ENCODE peak calls at places on chromosome X, in six cellular contexts. One of them, this sample, is unnamed.

GRCh38 chrX:106948641-106949040 is 28.4 kb downstream of the CLDN2 start:
- DNase-seq in sigmoid colon: no peak
- DNase-seq in body of pancreas: no peak
- DNase-seq in PC-3: peak; percentile 86
- DNase-seq in left lung: no peak
- DNase-seq in aorta: no peak
- DNase-seq in this sample: no peak

GRCh38 chrX:16612257-16612987 is 37.5 kb upstream of the S100G start:
- DNase-seq in sigmoid colon: no peak
- DNase-seq in body of pancreas: no peak
- DNase-seq in PC-3: no peak
- DNase-seq in left lung: no peak
- DNase-seq in aorta: no peak
- DNase-seq in this sample: no peak

GRCh38 chrX:110383414-110383813 is 24.8 kb downstream of the RTL9 start:
- DNase-seq in sigmoid colon: no peak
- DNase-seq in body of pancreas: no peak
- DNase-seq in PC-3: peak; percentile 42
- DNase-seq in left lung: no peak
- DNase-seq in aorta: no peak
- DNase-seq in this sample: no peak

GRCh38 chrX:123450217-123450616 is 266.1 kb downstream of the GRIA3 start:
- DNase-seq in sigmoid colon: no peak
- DNase-seq in body of pancreas: no peak
- DNase-seq in PC-3: peak; percentile 50
- DNase-seq in left lung: no peak
- DNase-seq in aorta: no peak
- DNase-seq in this sample: no peak

GRCh38 chrX:96432647-96433046 is 252.0 kb upstream of the DIAPH2 start:
- DNase-seq in sigmoid colon: no peak
- DNase-seq in body of pancreas: no peak
- DNase-seq in PC-3: no peak
- DNase-seq in left lung: no peak
- DNase-seq in aorta: no peak
- DNase-seq in this sample: no peak

GRCh38 chrX:69158166-69159040 is 6.8 kb downstream of the PJA1 start:
- DNase-seq in sigmoid colon: peak; percentile 85
- DNase-seq in body of pancreas: peak; percentile 86
- DNase-seq in PC-3: peak; percentile 73
- DNase-seq in left lung: no peak
- DNase-seq in aorta: no peak
- DNase-seq in this sample: peak; percentile 17

GRCh38 chrX:7190157-7190556 is 42.2 kb upstream of the PUDP start:
- DNase-seq in sigmoid colon: no peak
- DNase-seq in body of pancreas: no peak
- DNase-seq in PC-3: peak; percentile 6
- DNase-seq in left lung: no peak
- DNase-seq in aorta: no peak
- DNase-seq in this sample: no peak

GRCh38 chrX:101230636-101231035 is 11.1 kb downstream of the DRP2 start:
- DNase-seq in sigmoid colon: no peak
- DNase-seq in body of pancreas: no peak
- DNase-seq in PC-3: peak; percentile 17
- DNase-seq in left lung: no peak
- DNase-seq in aorta: no peak
- DNase-seq in this sample: no peak

GRCh38 chrX:68409154-68409553 is 24.1 kb downstream of the OPHN1 start:
- DNase-seq in sigmoid colon: no peak
- DNase-seq in body of pancreas: no peak
- DNase-seq in PC-3: no peak
- DNase-seq in left lung: no peak
- DNase-seq in aorta: no peak
- DNase-seq in this sample: no peak

GRCh38 chrX:2967998-2968909 is 38.1 kb upstream of the ARSH start:
- DNase-seq in sigmoid colon: no peak
- DNase-seq in body of pancreas: peak; percentile 20
- DNase-seq in PC-3: peak; percentile 50
- DNase-seq in left lung: no peak
- DNase-seq in aorta: no peak
- DNase-seq in this sample: no peak

GRCh38 chrX:6226646-6227444 is 1.8 kb downstream of the NLGN4X start:
- DNase-seq in sigmoid colon: no peak
- DNase-seq in body of pancreas: no peak
- DNase-seq in PC-3: no peak
- DNase-seq in left lung: peak; percentile 28
- DNase-seq in aorta: peak; percentile 70
- DNase-seq in this sample: no peak

GRCh38 chrX:118199997-118200396 is 83.4 kb upstream of the KLHL13 start:
- DNase-seq in sigmoid colon: no peak
- DNase-seq in body of pancreas: peak; percentile 72
- DNase-seq in PC-3: peak; percentile 33
- DNase-seq in left lung: no peak
- DNase-seq in aorta: no peak
- DNase-seq in this sample: no peak

GRCh38 chrX:150581093-150581775 is 12.8 kb downstream of the MTM1 start:
- DNase-seq in sigmoid colon: no peak
- DNase-seq in body of pancreas: no peak
- DNase-seq in PC-3: peak; percentile 85
- DNase-seq in left lung: no peak
- DNase-seq in aorta: no peak
- DNase-seq in this sample: no peak

GRCh38 chrX:1167466-1167865 is 45.0 kb downstream of the CRLF2 start:
- DNase-seq in sigmoid colon: no peak
- DNase-seq in body of pancreas: no peak
- DNase-seq in PC-3: no peak
- DNase-seq in left lung: no peak
- DNase-seq in aorta: no peak
- DNase-seq in this sample: no peak

GRCh38 chrX:109914114-109914849 is 88.6 kb upstream of the TMEM164 start:
- DNase-seq in sigmoid colon: no peak
- DNase-seq in body of pancreas: no peak
- DNase-seq in PC-3: peak; percentile 9
- DNase-seq in left lung: no peak
- DNase-seq in aorta: no peak
- DNase-seq in this sample: no peak

GRCh38 chrX:33183366-33183765 is 28.0 kb downstream of the DMD start:
- DNase-seq in sigmoid colon: peak; percentile 73
- DNase-seq in body of pancreas: peak; percentile 73
- DNase-seq in PC-3: no peak
- DNase-seq in left lung: no peak
- DNase-seq in aorta: peak; percentile 34
- DNase-seq in this sample: peak; percentile 66

GRCh38 chrX:19388064-19388679 is 44.4 kb downstream of the PDHA1 start:
- DNase-seq in sigmoid colon: no peak
- DNase-seq in body of pancreas: no peak
- DNase-seq in PC-3: no peak
- DNase-seq in left lung: no peak
- DNase-seq in aorta: no peak
- DNase-seq in this sample: no peak

GRCh38 chrX:39439910-39440733 is 638.9 kb downstream of the MID1IP1 start:
- DNase-seq in sigmoid colon: peak; percentile 38
- DNase-seq in body of pancreas: no peak
- DNase-seq in PC-3: no peak
- DNase-seq in left lung: no peak
- DNase-seq in aorta: no peak
- DNase-seq in this sample: no peak

GRCh38 chrX:22527302-22527701 is 254.6 kb downstream of the CBLL2 start:
- DNase-seq in sigmoid colon: no peak
- DNase-seq in body of pancreas: no peak
- DNase-seq in PC-3: no peak
- DNase-seq in left lung: no peak
- DNase-seq in aorta: no peak
- DNase-seq in this sample: no peak

GRCh38 chrX:103063918-103064434 is at the start of gene BEX1:
- DNase-seq in sigmoid colon: peak; percentile 72
- DNase-seq in body of pancreas: peak; percentile 83
- DNase-seq in PC-3: no peak
- DNase-seq in left lung: peak; percentile 74
- DNase-seq in aorta: peak; percentile 78
- DNase-seq in this sample: no peak

GRCh38 chrX:81556880-81557279 is 355.0 kb downstream of the SH3BGRL start:
- DNase-seq in sigmoid colon: no peak
- DNase-seq in body of pancreas: no peak
- DNase-seq in PC-3: no peak
- DNase-seq in left lung: no peak
- DNase-seq in aorta: no peak
- DNase-seq in this sample: no peak

GRCh38 chrX:136608295-136608933 is 39.5 kb upstream of the CD40LG start:
- DNase-seq in sigmoid colon: peak; percentile 64
- DNase-seq in body of pancreas: peak; percentile 47
- DNase-seq in PC-3: peak; percentile 57
- DNase-seq in left lung: no peak
- DNase-seq in aorta: no peak
- DNase-seq in this sample: peak; percentile 2

GRCh38 chrX:134743121-134743520 is 84.8 kb upstream of the PLAC1 start:
- DNase-seq in sigmoid colon: no peak
- DNase-seq in body of pancreas: no peak
- DNase-seq in PC-3: no peak
- DNase-seq in left lung: no peak
- DNase-seq in aorta: no peak
- DNase-seq in this sample: no peak

DNA sequence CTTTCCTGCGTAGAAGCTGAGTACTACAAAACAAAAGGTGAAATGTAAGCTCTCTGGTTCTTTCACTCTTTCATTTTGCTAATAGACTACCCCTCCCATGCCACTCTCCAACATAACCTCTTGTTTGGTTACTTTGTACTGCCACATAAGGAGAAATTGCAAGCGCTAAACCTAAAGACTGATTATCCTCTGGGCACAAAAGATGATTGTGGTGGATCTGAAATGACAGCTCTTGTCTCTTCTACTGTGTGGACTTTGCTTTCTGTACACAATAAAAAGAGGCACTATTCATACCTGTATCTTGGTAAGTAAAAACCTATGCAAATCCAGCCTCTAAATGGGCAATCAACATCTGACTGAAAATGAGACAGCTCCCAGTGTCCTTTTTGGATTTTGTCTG is 5.3 kb downstream of the MBNL3 start:
- DNase-seq in sigmoid colon: no peak
- DNase-seq in body of pancreas: no peak
- DNase-seq in PC-3: no peak
- DNase-seq in left lung: no peak
- DNase-seq in aorta: no peak
- DNase-seq in this sample: no peak
- H3K4me1 ChIP-seq in sigmoid colon: no peaks in the 10 kb centered on the region
- H3K4me1 ChIP-seq in body of pancreas: peaks cover 66% of the 10 kb centered on the region
- H3K4me1 ChIP-seq in PC-3: peaks cover 20% of the 10 kb centered on the region
- H3K4me1 ChIP-seq in left lung: peaks cover 29% of the 10 kb centered on the region
- H3K4me1 ChIP-seq in aorta: no peaks in the 10 kb centered on the region
- H3K4me1 ChIP-seq in this sample: no peaks in the 10 kb centered on the region

DNA sequence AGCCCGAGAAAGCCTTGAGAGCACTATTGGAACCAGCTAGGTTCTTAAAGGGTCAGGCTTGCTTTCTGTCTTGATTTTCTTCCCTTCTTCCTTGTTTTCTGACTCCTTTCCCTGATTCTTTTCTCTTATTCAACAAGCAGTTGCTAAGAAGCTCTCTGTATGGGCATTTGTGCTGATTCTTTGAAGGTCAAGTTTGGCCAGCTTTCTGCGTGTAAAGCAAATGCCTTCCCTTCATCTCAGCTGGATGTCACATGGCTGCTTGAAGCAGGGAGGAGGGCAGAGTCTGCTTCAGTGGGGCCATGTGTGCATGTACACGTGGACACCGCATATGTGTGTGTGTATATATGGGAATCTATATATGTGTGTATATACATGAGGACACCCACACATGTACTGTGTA is 139.9 kb upstream of the ATP6AP2 start:
- DNase-seq in sigmoid colon: no peak
- DNase-seq in body of pancreas: no peak
- DNase-seq in PC-3: no peak
- DNase-seq in left lung: no peak
- DNase-seq in aorta: no peak
- DNase-seq in this sample: no peak
- H3K4me1 ChIP-seq in sigmoid colon: no peaks in the 10 kb centered on the region
- H3K4me1 ChIP-seq in body of pancreas: no peaks in the 10 kb centered on the region
- H3K4me1 ChIP-seq in PC-3: no peaks in the 10 kb centered on the region
- H3K4me1 ChIP-seq in left lung: no peaks in the 10 kb centered on the region
- H3K4me1 ChIP-seq in aorta: no peaks in the 10 kb centered on the region
- H3K4me1 ChIP-seq in this sample: no peaks in the 10 kb centered on the region

GRCh38 chrX:13094374-13094773 is 50.0 kb upstream of the FAM9C start:
- DNase-seq in sigmoid colon: no peak
- DNase-seq in body of pancreas: no peak
- DNase-seq in PC-3: no peak
- DNase-seq in left lung: no peak
- DNase-seq in aorta: no peak
- DNase-seq in this sample: no peak

GRCh38 chrX:13091111-13091765 is 46.8 kb upstream of the FAM9C start:
- DNase-seq in sigmoid colon: no peak
- DNase-seq in body of pancreas: no peak
- DNase-seq in PC-3: no peak
- DNase-seq in left lung: no peak
- DNase-seq in aorta: no peak
- DNase-seq in this sample: no peak

GRCh38 chrX:13093489-13094140 is 49.2 kb upstream of the FAM9C start:
- DNase-seq in sigmoid colon: no peak
- DNase-seq in body of pancreas: no peak
- DNase-seq in PC-3: no peak
- DNase-seq in left lung: no peak
- DNase-seq in aorta: no peak
- DNase-seq in this sample: no peak

GRCh38 chrX:13092455-13092941 is 48.1 kb upstream of the FAM9C start:
- DNase-seq in sigmoid colon: peak; percentile 69
- DNase-seq in body of pancreas: peak; percentile 15
- DNase-seq in PC-3: no peak
- DNase-seq in left lung: peak; percentile 57
- DNase-seq in aorta: no peak
- DNase-seq in this sample: no peak

GRCh38 chrX:13094780-13095425 is 50.5 kb upstream of the FAM9C start:
- DNase-seq in sigmoid colon: no peak
- DNase-seq in body of pancreas: no peak
- DNase-seq in PC-3: no peak
- DNase-seq in left lung: no peak
- DNase-seq in aorta: no peak
- DNase-seq in this sample: no peak
- H3K4me1 ChIP-seq in sigmoid colon: no peaks in the 10 kb centered on the region
- H3K4me1 ChIP-seq in body of pancreas: peaks cover 28% of the 10 kb centered on the region
- H3K4me1 ChIP-seq in PC-3: peaks cover 12% of the 10 kb centered on the region
- H3K4me1 ChIP-seq in left lung: peaks cover 42% of the 10 kb centered on the region
- H3K4me1 ChIP-seq in aorta: no peaks in the 10 kb centered on the region
- H3K4me1 ChIP-seq in this sample: peaks cover 4% of the 10 kb centered on the region

DNA sequence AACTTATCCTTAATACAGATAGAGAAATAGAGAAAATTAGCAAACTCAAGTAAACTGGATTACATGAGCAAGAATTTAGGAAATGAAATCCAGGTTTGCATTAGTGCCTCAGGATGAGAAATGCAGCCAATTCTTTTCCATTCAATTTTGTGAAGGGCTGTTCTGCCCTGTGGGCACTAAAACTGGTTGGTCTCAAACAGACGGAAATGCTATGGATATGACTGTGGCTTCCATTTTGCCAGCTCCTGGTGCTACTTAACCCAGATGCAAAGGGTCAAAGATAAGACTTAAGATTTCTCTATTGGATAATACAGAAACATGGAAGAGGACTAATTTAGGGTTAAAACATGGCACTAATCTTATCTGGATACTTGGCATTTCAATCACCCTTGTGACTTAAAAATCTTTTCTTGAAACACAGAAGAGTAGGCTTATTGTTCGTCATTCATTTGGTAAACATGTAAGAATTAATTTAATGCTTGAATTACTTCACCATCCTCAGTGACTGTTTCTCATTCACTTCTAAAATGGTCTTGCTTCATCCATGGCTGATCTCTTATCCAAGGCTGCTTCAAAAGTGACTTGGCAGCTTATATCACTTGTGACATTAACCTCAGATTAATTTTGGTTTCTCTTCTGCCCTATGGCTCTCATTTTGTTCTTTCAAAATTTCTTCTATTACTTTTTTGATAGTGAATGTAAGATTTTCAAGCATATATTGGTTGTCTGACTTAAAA is 1008.7 kb downstream of the GLUD2 start:
- DNase-seq in sigmoid colon: no peak
- DNase-seq in body of pancreas: no peak
- DNase-seq in PC-3: no peak
- DNase-seq in left lung: no peak
- DNase-seq in aorta: no peak
- DNase-seq in this sample: no peak
- H3K4me1 ChIP-seq in sigmoid colon: no peaks in the 10 kb centered on the region
- H3K4me1 ChIP-seq in body of pancreas: no peaks in the 10 kb centered on the region
- H3K4me1 ChIP-seq in PC-3: no peaks in the 10 kb centered on the region
- H3K4me1 ChIP-seq in left lung: no peaks in the 10 kb centered on the region
- H3K4me1 ChIP-seq in aorta: no peaks in the 10 kb centered on the region
- H3K4me1 ChIP-seq in this sample: no peaks in the 10 kb centered on the region

This sample was measured in gastrocnemius medialis.